ENCODE peak calls at places on chromosomes 7 and 10, in nine cellular contexts. One of them, this sample, is unnamed.

GRCh38 chr10:114507449-114507848 is 103.1 kb upstream of the AFAP1L2 start:
- DNase-seq in astrocyte of the spinal cord: no peak
- DNase-seq in EL: no peak
- DNase-seq in heart left ventricle: peak
- DNase-seq in dorsolateral prefrontal cortex: no peak
- DNase-seq in neural crest cell: no peak
- DNase-seq in glomerular endothelial cell: no peak
- DNase-seq in AG10803: no peak
- DNase-seq in epithelial cell of esophagus: peak
- DNase-seq in this sample: peak

GRCh38 chr10:114346176-114347031 is 57.9 kb downstream of the AFAP1L2 start:
- DNase-seq in astrocyte of the spinal cord: peak
- DNase-seq in EL: no peak
- DNase-seq in heart left ventricle: no peak
- DNase-seq in dorsolateral prefrontal cortex: no peak
- DNase-seq in neural crest cell: peak
- DNase-seq in glomerular endothelial cell: no peak
- DNase-seq in AG10803: no peak
- DNase-seq in epithelial cell of esophagus: no peak
- DNase-seq in this sample: no peak

GRCh38 chr7:79452495-79453265 is 787 bp downstream of the MAGI2 start:
- DNase-seq in astrocyte of the spinal cord: no peak
- DNase-seq in EL: peak
- DNase-seq in heart left ventricle: peak
- DNase-seq in dorsolateral prefrontal cortex: peak
- DNase-seq in neural crest cell: peak
- DNase-seq in glomerular endothelial cell: no peak
- DNase-seq in AG10803: peak
- DNase-seq in epithelial cell of esophagus: peak
- DNase-seq in this sample: peak

GRCh38 chr7:121904120-121904519 is 31.2 kb downstream of the PTPRZ1 start:
- DNase-seq in astrocyte of the spinal cord: no peak
- DNase-seq in EL: no peak
- DNase-seq in heart left ventricle: no peak
- DNase-seq in dorsolateral prefrontal cortex: no peak
- DNase-seq in neural crest cell: no peak
- DNase-seq in glomerular endothelial cell: no peak
- DNase-seq in AG10803: no peak
- DNase-seq in epithelial cell of esophagus: no peak
- DNase-seq in this sample: no peak

GRCh38 chr10:62502995-62503613 is 128.9 kb downstream of the ZNF365 start:
- DNase-seq in astrocyte of the spinal cord: no peak
- DNase-seq in EL: peak
- DNase-seq in heart left ventricle: no peak
- DNase-seq in dorsolateral prefrontal cortex: no peak
- DNase-seq in neural crest cell: no peak
- DNase-seq in glomerular endothelial cell: no peak
- DNase-seq in AG10803: peak
- DNase-seq in epithelial cell of esophagus: peak
- DNase-seq in this sample: no peak

GRCh38 chr10:46106410-46107255 is 60.6 kb upstream of the MSMB start:
- DNase-seq in astrocyte of the spinal cord: peak
- DNase-seq in EL: peak
- DNase-seq in heart left ventricle: peak
- DNase-seq in dorsolateral prefrontal cortex: peak
- DNase-seq in neural crest cell: peak
- DNase-seq in glomerular endothelial cell: no peak
- DNase-seq in AG10803: peak
- DNase-seq in epithelial cell of esophagus: peak
- DNase-seq in this sample: peak

GRCh38 chr10:65482848-65483247 is 1443.0 kb upstream of the LRRTM3 start:
- DNase-seq in astrocyte of the spinal cord: no peak
- DNase-seq in EL: no peak
- DNase-seq in heart left ventricle: no peak
- DNase-seq in dorsolateral prefrontal cortex: no peak
- DNase-seq in neural crest cell: no peak
- DNase-seq in glomerular endothelial cell: no peak
- DNase-seq in AG10803: no peak
- DNase-seq in epithelial cell of esophagus: no peak
- DNase-seq in this sample: no peak

GRCh38 chr10:95389176-95389575 is 98.4 kb upstream of the PDLIM1 start:
- DNase-seq in astrocyte of the spinal cord: no peak
- DNase-seq in EL: no peak
- DNase-seq in heart left ventricle: no peak
- DNase-seq in dorsolateral prefrontal cortex: no peak
- DNase-seq in neural crest cell: no peak
- DNase-seq in glomerular endothelial cell: no peak
- DNase-seq in AG10803: no peak
- DNase-seq in epithelial cell of esophagus: no peak
- DNase-seq in this sample: no peak

GRCh38 chr10:21318768-21319167 is 206.7 kb downstream of the SKIDA1 start:
- DNase-seq in astrocyte of the spinal cord: no peak
- DNase-seq in EL: peak
- DNase-seq in heart left ventricle: no peak
- DNase-seq in dorsolateral prefrontal cortex: no peak
- DNase-seq in neural crest cell: no peak
- DNase-seq in glomerular endothelial cell: no peak
- DNase-seq in AG10803: no peak
- DNase-seq in epithelial cell of esophagus: no peak
- DNase-seq in this sample: peak

GRCh38 chr10:24235471-24235870 is 26.5 kb downstream of the KIAA1217 start:
- DNase-seq in astrocyte of the spinal cord: no peak
- DNase-seq in EL: no peak
- DNase-seq in heart left ventricle: no peak
- DNase-seq in dorsolateral prefrontal cortex: no peak
- DNase-seq in neural crest cell: no peak
- DNase-seq in glomerular endothelial cell: no peak
- DNase-seq in AG10803: no peak
- DNase-seq in epithelial cell of esophagus: no peak
- DNase-seq in this sample: no peak

GRCh38 chr10:116888380-116889055 is 39.2 kb downstream of the ENO4 start:
- DNase-seq in astrocyte of the spinal cord: peak
- DNase-seq in EL: peak
- DNase-seq in heart left ventricle: no peak
- DNase-seq in dorsolateral prefrontal cortex: no peak
- DNase-seq in neural crest cell: no peak
- DNase-seq in glomerular endothelial cell: peak
- DNase-seq in AG10803: peak
- DNase-seq in epithelial cell of esophagus: peak
- DNase-seq in this sample: no peak

GRCh38 chr10:22816298-22816653 is 101.9 kb upstream of the PIP4K2A start:
- DNase-seq in astrocyte of the spinal cord: peak
- DNase-seq in EL: peak
- DNase-seq in heart left ventricle: no peak
- DNase-seq in dorsolateral prefrontal cortex: no peak
- DNase-seq in neural crest cell: no peak
- DNase-seq in glomerular endothelial cell: peak
- DNase-seq in AG10803: peak
- DNase-seq in epithelial cell of esophagus: peak
- DNase-seq in this sample: no peak

GRCh38 chr7:28091190-28091589 is 89.4 kb downstream of the JAZF1 start:
- DNase-seq in astrocyte of the spinal cord: no peak
- DNase-seq in EL: peak
- DNase-seq in heart left ventricle: no peak
- DNase-seq in dorsolateral prefrontal cortex: no peak
- DNase-seq in neural crest cell: no peak
- DNase-seq in glomerular endothelial cell: no peak
- DNase-seq in AG10803: peak
- DNase-seq in epithelial cell of esophagus: no peak
- DNase-seq in this sample: no peak

GRCh38 chr10:124217906-124218769 is 124.7 kb upstream of the CHST15 start:
- DNase-seq in astrocyte of the spinal cord: no peak
- DNase-seq in EL: no peak
- DNase-seq in heart left ventricle: no peak
- DNase-seq in dorsolateral prefrontal cortex: no peak
- DNase-seq in neural crest cell: no peak
- DNase-seq in glomerular endothelial cell: no peak
- DNase-seq in AG10803: no peak
- DNase-seq in epithelial cell of esophagus: peak
- DNase-seq in this sample: no peak

GRCh38 chr10:93993782-93994668 is at the start of gene PLCE1:
- DNase-seq in astrocyte of the spinal cord: no peak
- DNase-seq in EL: peak
- DNase-seq in heart left ventricle: peak
- DNase-seq in dorsolateral prefrontal cortex: peak
- DNase-seq in neural crest cell: peak
- DNase-seq in glomerular endothelial cell: no peak
- DNase-seq in AG10803: peak
- DNase-seq in epithelial cell of esophagus: peak
- DNase-seq in this sample: peak

GRCh38 chr10:116430288-116430687 is 2.6 kb downstream of the PNLIPRP3 start:
- DNase-seq in astrocyte of the spinal cord: no peak
- DNase-seq in EL: no peak
- DNase-seq in heart left ventricle: no peak
- DNase-seq in dorsolateral prefrontal cortex: no peak
- DNase-seq in neural crest cell: no peak
- DNase-seq in glomerular endothelial cell: no peak
- DNase-seq in AG10803: no peak
- DNase-seq in epithelial cell of esophagus: peak
- DNase-seq in this sample: no peak

GRCh38 chr7:129536323-129536722 is 34.0 kb downstream of the SMKR1 start:
- DNase-seq in astrocyte of the spinal cord: no peak
- DNase-seq in EL: no peak
- DNase-seq in heart left ventricle: no peak
- DNase-seq in dorsolateral prefrontal cortex: no peak
- DNase-seq in neural crest cell: no peak
- DNase-seq in glomerular endothelial cell: no peak
- DNase-seq in AG10803: no peak
- DNase-seq in epithelial cell of esophagus: no peak
- DNase-seq in this sample: no peak

GRCh38 chr7:152850420-152850819 is 90.9 kb downstream of the ACTR3B start:
- DNase-seq in astrocyte of the spinal cord: no peak
- DNase-seq in EL: no peak
- DNase-seq in heart left ventricle: no peak
- DNase-seq in dorsolateral prefrontal cortex: no peak
- DNase-seq in neural crest cell: no peak
- DNase-seq in glomerular endothelial cell: no peak
- DNase-seq in AG10803: no peak
- DNase-seq in epithelial cell of esophagus: no peak
- DNase-seq in this sample: no peak

GRCh38 chr7:98254951-98255610 is 3.0 kb upstream of the TECPR1 start:
- DNase-seq in astrocyte of the spinal cord: no peak
- DNase-seq in EL: no peak
- DNase-seq in heart left ventricle: no peak
- DNase-seq in dorsolateral prefrontal cortex: no peak
- DNase-seq in neural crest cell: no peak
- DNase-seq in glomerular endothelial cell: no peak
- DNase-seq in AG10803: no peak
- DNase-seq in epithelial cell of esophagus: no peak
- DNase-seq in this sample: no peak

GRCh38 chr7:73810991-73811360 is 19.8 kb upstream of the CLDN4 start:
- DNase-seq in astrocyte of the spinal cord: no peak
- DNase-seq in EL: no peak
- DNase-seq in heart left ventricle: no peak
- DNase-seq in dorsolateral prefrontal cortex: peak
- DNase-seq in neural crest cell: no peak
- DNase-seq in glomerular endothelial cell: no peak
- DNase-seq in AG10803: no peak
- DNase-seq in epithelial cell of esophagus: no peak
- DNase-seq in this sample: no peak

GRCh38 chr7:130490888-130491771 is 755 bp upstream of the MEST start:
- DNase-seq in astrocyte of the spinal cord: peak
- DNase-seq in EL: peak
- DNase-seq in heart left ventricle: peak
- DNase-seq in dorsolateral prefrontal cortex: peak
- DNase-seq in neural crest cell: peak
- DNase-seq in glomerular endothelial cell: no peak
- DNase-seq in AG10803: no peak
- DNase-seq in epithelial cell of esophagus: peak
- DNase-seq in this sample: peak

GRCh38 chr10:34710391-34710751 is 104.7 kb downstream of the PARD3 start:
- DNase-seq in astrocyte of the spinal cord: peak
- DNase-seq in EL: peak
- DNase-seq in heart left ventricle: no peak
- DNase-seq in dorsolateral prefrontal cortex: no peak
- DNase-seq in neural crest cell: no peak
- DNase-seq in glomerular endothelial cell: no peak
- DNase-seq in AG10803: peak
- DNase-seq in epithelial cell of esophagus: peak
- DNase-seq in this sample: peak

GRCh38 chr7:133703547-133703946 is 423.6 kb upstream of the LRGUK start:
- DNase-seq in astrocyte of the spinal cord: peak
- DNase-seq in EL: peak
- DNase-seq in heart left ventricle: no peak
- DNase-seq in dorsolateral prefrontal cortex: no peak
- DNase-seq in neural crest cell: no peak
- DNase-seq in glomerular endothelial cell: no peak
- DNase-seq in AG10803: peak
- DNase-seq in epithelial cell of esophagus: peak
- DNase-seq in this sample: peak

GRCh38 chr10:77248104-77248503 is 389.5 kb downstream of the KCNMA1 start:
- DNase-seq in astrocyte of the spinal cord: no peak
- DNase-seq in EL: no peak
- DNase-seq in heart left ventricle: no peak
- DNase-seq in dorsolateral prefrontal cortex: no peak
- DNase-seq in neural crest cell: no peak
- DNase-seq in glomerular endothelial cell: no peak
- DNase-seq in AG10803: no peak
- DNase-seq in epithelial cell of esophagus: no peak
- DNase-seq in this sample: no peak

GRCh38 chr10:78684954-78685353 is 383.8 kb upstream of the ZMIZ1 start:
- DNase-seq in astrocyte of the spinal cord: no peak
- DNase-seq in EL: no peak
- DNase-seq in heart left ventricle: no peak
- DNase-seq in dorsolateral prefrontal cortex: no peak
- DNase-seq in neural crest cell: no peak
- DNase-seq in glomerular endothelial cell: no peak
- DNase-seq in AG10803: no peak
- DNase-seq in epithelial cell of esophagus: no peak
- DNase-seq in this sample: no peak

GRCh38 chr7:150787321-150788281 is 12.6 kb downstream of the TMEM176B start:
- DNase-seq in astrocyte of the spinal cord: no peak
- DNase-seq in EL: no peak
- DNase-seq in heart left ventricle: peak
- DNase-seq in dorsolateral prefrontal cortex: no peak
- DNase-seq in neural crest cell: no peak
- DNase-seq in glomerular endothelial cell: no peak
- DNase-seq in AG10803: peak
- DNase-seq in epithelial cell of esophagus: no peak
- DNase-seq in this sample: no peak

GRCh38 chr10:53357587-53357986 is 585.0 kb upstream of the MBL2 start:
- DNase-seq in astrocyte of the spinal cord: no peak
- DNase-seq in EL: no peak
- DNase-seq in heart left ventricle: no peak
- DNase-seq in dorsolateral prefrontal cortex: no peak
- DNase-seq in neural crest cell: no peak
- DNase-seq in glomerular endothelial cell: no peak
- DNase-seq in AG10803: no peak
- DNase-seq in epithelial cell of esophagus: peak
- DNase-seq in this sample: no peak

GRCh38 chr10:62437696-62438095 is 63.5 kb downstream of the ZNF365 start:
- DNase-seq in astrocyte of the spinal cord: peak
- DNase-seq in EL: peak
- DNase-seq in heart left ventricle: no peak
- DNase-seq in dorsolateral prefrontal cortex: no peak
- DNase-seq in neural crest cell: peak
- DNase-seq in glomerular endothelial cell: peak
- DNase-seq in AG10803: peak
- DNase-seq in epithelial cell of esophagus: peak
- DNase-seq in this sample: peak